ENCODE peak calls at places on chromosomes 11 and 22, in nine cellular contexts. R is coronary artery; Y is EL; S is cardiac muscle cell; Z is right cardiac atrium; I is activated CD4-positive, CD25-positive, alpha-beta regulatory T cell treated with anti-CD3 and anti-CD28 coated beads, Interleukin-2, amount 50 U/mL, for 16 hours; A is stimulated activated CD8-positive, alpha-beta memory T cell treated with anti-CD3 and anti-CD28 coated beads, Interleukin-2, amount 100 ng/mL, for 48 hours; G is mesendoderm; L is HepG2. W is an unnamed sample.

GRCh38 chr11:84857746-84858145 is 769.4 kb downstream of the DLG2 start:
- DNase-seq in R (no peak), Y (no peak), S (no peak), Z (no peak), I (no peak), A (no peak), G (no peak), L (no peak), W (no peak)

GRCh38 chr11:20293531-20293930 is 70.0 kb upstream of the HTATIP2 start:
- DNase-seq in R (no peak), Y (no peak), S (no peak), Z (no peak), I (no peak), A (no peak), G (no peak), L (peak; percentile 35), W (no peak)

GRCh38 chr11:12746593-12747097 is 72.4 kb downstream of the TEAD1 start:
- DNase-seq in R (no peak), Y (peak; percentile 90), S (peak; percentile 93), Z (peak; percentile 91), I (no peak), A (no peak), G (peak; percentile 98), L (peak; percentile 29), W (peak; percentile 91)

GRCh38 chr11:46912526-46913150 is 5.7 kb downstream of the LRP4 start:
- DNase-seq in R (no peak), Y (no peak), S (no peak), Z (peak; percentile 67), I (no peak), A (no peak), G (peak; percentile 97), L (no peak), W (peak; percentile 44)

GRCh38 chr11:129324533-129325175 is 51.0 kb upstream of the BARX2 start:
- DNase-seq in R (no peak), Y (no peak), S (no peak), Z (peak; percentile 72), I (no peak), A (no peak), G (no peak), L (peak; percentile 93), W (no peak)

GRCh38 chr11:67379061-67380058 is 6.0 kb upstream of the CLCF1 start:
- DNase-seq in R (no peak), Y (peak; percentile 84), S (no peak), Z (no peak), I (no peak), A (no peak), G (no peak), L (no peak), W (peak; percentile 52)

GRCh38 chr11:75031771-75032549 is 43.2 kb downstream of the NEU3 start:
- DNase-seq in R (no peak), Y (peak; percentile 75), S (peak; percentile 83), Z (peak; percentile 88), I (peak; percentile 31), A (peak; percentile 60), G (peak; percentile 88), L (peak; percentile 65), W (peak; percentile 56)

GRCh38 chr11:128738942-128739341 is 45.1 kb downstream of the FLI1 start:
- DNase-seq in R (no peak), Y (no peak), S (no peak), Z (no peak), I (no peak), A (no peak), G (no peak), L (no peak), W (no peak)

GRCh38 chr11:115695677-115696451 is 191.6 kb upstream of the CADM1 start:
- DNase-seq in R (no peak), Y (no peak), S (no peak), Z (no peak), I (no peak), A (no peak), G (no peak), L (no peak), W (no peak)

GRCh38 chr22:23392420-23393121 is 187.5 kb downstream of the IGLL1 start:
- DNase-seq in R (no peak), Y (no peak), S (no peak), Z (no peak), I (no peak), A (no peak), G (no peak), L (no peak), W (no peak)

W was measured in SW480.